ENCODE peak calls at places on chromosome 13, in four cellular contexts. Q is HepG2, N is WTC11, O is K562. G is an unnamed sample.

GRCh38 chr13:37068962-37069361 is 9.5 kb upstream of the SUPT20H start:
- DNase-seq in Q (no peak), N (no peak), O (no peak), G (no peak)

GRCh38 chr13:20191311-20191901 is 1.3 kb downstream of the GJB2 start:
- DNase-seq in Q (no peak), N (no peak), O (no peak), G (no peak)

GRCh38 chr13:51663980-51664957 is 80.0 kb downstream of the WDFY2 start:
- DNase-seq in Q (no peak), N (no peak), O (no peak), G (no peak)

GRCh38 chr13:73717632-73718031 is 416.6 kb downstream of the KLF12 start:
- DNase-seq in Q (no peak), N (no peak), O (no peak), G (no peak)

GRCh38 chr13:33057019-33057785 is 41.0 kb downstream of the KL start:
- DNase-seq in Q (peak; percentile 29), N (no peak), O (no peak), G (peak; percentile 45)

GRCh38 chr13:78137404-78138142 is 218.9 kb upstream of the EDNRB start:
- DNase-seq in Q (peak; percentile 58), N (peak; percentile 46), O (peak; percentile 9), G (peak; percentile 83)

GRCh38 chr13:30725331-30726085 is 9.8 kb upstream of the ALOX5AP start:
- DNase-seq in Q (no peak), N (no peak), O (no peak), G (no peak)

GRCh38 chr13:18921063-18921462 is 260.6 kb downstream of the TUBA3C start:
- DNase-seq in Q (no peak), N (no peak), O (peak; percentile 27), G (no peak)

GRCh38 chr13:25881136-25881926 is 170.5 kb downstream of the SHISA2 start:
- DNase-seq in Q (no peak), N (no peak), O (no peak), G (no peak)

GRCh38 chr13:34748078-34748477 is 194.0 kb upstream of the NBEA start:
- DNase-seq in Q (no peak), N (no peak), O (no peak), G (no peak)

GRCh38 chr13:46369506-46370268 is 17.4 kb downstream of the RUBCNL start:
- DNase-seq in Q (no peak), N (no peak), O (no peak), G (no peak)

GRCh38 chr13:101144808-101145419 is 271.4 kb downstream of the NALCN start:
- DNase-seq in Q (peak; percentile 38), N (no peak), O (peak; percentile 28), G (no peak)

GRCh38 chr13:24540236-24541126 is 27.9 kb upstream of the PARP4 start:
- DNase-seq in Q (peak; percentile 2), N (peak; percentile 78), O (peak; percentile 7), G (peak; percentile 5)

GRCh38 chr13:73730014-73730413 is 404.2 kb downstream of the KLF12 start:
- DNase-seq in Q (no peak), N (no peak), O (no peak), G (no peak)

GRCh38 chr13:73993661-73994060 is 140.5 kb downstream of the KLF12 start:
- DNase-seq in Q (no peak), N (no peak), O (no peak), G (no peak)

GRCh38 chr13:113860051-113860471 is 3.8 kb downstream of the GAS6 start:
- DNase-seq in Q (peak; percentile 34), N (peak; percentile 39), O (no peak), G (no peak)

GRCh38 chr13:113861433-113862030 is 2.3 kb downstream of the GAS6 start:
- DNase-seq in Q (no peak), N (no peak), O (no peak), G (no peak)

GRCh38 chr13:113860579-113861432 is 3.1 kb downstream of the GAS6 start:
- DNase-seq in Q (no peak), N (peak; percentile 80), O (peak; percentile 72), G (no peak)

GRCh38 chr13:113857531-113858195 is 6.2 kb downstream of the GAS6 start:
- DNase-seq in Q (no peak), N (no peak), O (no peak), G (no peak)

GRCh38 chr13:113859311-113860050 is 4.4 kb downstream of the GAS6 start:
- DNase-seq in Q (no peak), N (peak; percentile 8), O (no peak), G (no peak)
- TF ChIP-seq ELF4 in Q (no peak), N (no peak), O (no peak), G (no peak)

GRCh38 chr13:59950201-59950730 is 213.5 kb downstream of the DIAPH3 start:
- DNase-seq in Q (no peak), N (no peak), O (no peak), G (no peak)

GRCh38 chr13:59948686-59949085 is 215.0 kb downstream of the DIAPH3 start:
- DNase-seq in Q (no peak), N (no peak), O (no peak), G (no peak)

GRCh38 chr13:59946924-59947323 is 216.8 kb downstream of the DIAPH3 start:
- DNase-seq in Q (no peak), N (no peak), O (no peak), G (no peak)

DNA sequence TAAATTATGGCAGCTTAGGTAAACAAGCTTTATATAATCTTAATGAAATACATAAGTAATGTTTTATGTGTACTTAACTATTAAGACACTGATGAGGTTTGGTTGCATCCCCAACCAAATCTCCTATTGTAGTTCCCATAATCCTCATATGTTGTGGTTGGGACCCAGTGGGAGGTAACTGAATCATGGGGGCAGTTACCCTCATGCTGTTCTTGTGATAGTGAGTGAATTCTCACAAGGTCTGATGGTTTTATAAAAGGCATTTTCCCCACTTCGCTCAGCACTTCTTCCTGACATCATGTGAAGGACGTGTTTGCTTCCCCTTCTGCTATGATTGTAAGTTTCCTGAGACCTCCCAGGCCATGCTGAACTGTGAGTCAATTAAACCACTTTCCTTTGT is 212.7 kb downstream of the DIAPH3 start:
- DNase-seq in Q (no peak), N (no peak), O (no peak), G (no peak)
- TF ChIP-seq ELF4 in Q (no peak), N (no peak), O (no peak), G (no peak)

DNA sequence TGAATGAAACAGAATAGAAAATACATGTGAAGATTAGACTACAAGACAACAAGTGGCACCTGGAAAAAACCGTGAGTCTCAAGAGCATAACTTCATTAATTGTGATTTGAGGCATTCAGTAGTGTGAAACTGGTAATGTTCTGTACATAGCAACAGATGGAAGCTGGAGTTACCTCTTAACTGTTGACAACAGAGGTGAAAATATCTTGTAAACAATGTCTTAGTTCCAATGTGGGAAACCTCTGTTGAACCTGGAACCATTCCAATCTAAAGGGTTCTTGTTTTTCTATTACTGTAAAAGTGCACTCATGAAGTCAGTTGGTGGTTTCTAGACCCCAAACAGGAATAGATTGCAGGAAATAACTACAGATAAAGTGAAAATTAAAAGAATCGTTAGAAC is 728.4 kb downstream of the SLITRK1 start:
- DNase-seq in Q (no peak), N (no peak), O (no peak), G (no peak)
- TF ChIP-seq ELF4 in Q (no peak), N (no peak), O (no peak), G (no peak)

DNA sequence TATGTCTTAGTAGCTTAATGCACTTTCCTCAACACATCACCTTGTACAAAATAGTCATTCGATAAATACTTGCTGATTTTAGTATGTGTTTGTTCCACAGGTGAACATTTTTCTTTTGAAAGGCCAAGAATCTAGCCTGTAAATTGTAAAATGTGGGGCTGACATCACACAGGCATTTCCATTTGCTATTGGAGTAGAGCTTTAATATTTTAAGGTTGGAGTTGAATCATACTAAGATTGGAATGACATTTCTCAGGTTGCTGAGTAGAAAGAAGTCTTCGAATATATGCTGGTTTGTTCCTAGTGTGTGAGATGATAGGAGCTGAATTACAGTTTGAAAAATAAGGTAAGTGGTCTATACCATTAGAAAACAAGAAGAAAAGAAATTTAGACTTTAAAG is 112.3 kb upstream of the FRY start:
- DNase-seq in Q (no peak), N (no peak), O (no peak), G (no peak)
- TF ChIP-seq ELF4 in Q (no peak), N (no peak), O (no peak), G (no peak)

DNA sequence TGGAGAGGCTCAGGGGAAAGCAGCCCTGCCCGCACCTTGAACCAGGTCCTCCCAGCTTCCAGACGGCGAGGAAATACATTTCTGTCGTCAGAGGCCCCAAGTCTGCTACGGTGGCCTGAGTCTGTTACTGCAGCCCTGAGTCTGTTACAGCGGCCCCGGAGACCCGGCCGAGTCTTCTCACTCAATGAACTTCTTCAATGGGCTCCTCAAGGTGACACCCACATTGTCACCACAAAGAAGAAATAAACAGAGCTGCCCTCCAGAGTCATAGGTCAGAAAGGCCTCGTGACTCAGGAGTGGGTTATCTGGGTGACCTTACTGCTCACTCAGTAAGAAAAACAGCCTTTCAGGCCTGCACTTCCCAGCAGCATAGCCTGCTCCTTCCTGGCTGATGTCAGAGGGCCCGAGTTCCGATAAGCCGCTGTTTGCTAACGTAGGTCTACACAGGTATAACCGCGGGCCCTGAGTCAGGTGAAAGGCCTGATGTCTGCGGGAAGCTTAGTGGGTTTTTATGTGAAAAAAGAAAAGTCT is 66.9 kb upstream of the TM9SF2 start:
- DNase-seq in Q (peak; percentile 17), N (peak; percentile 53), O (peak; percentile 68), G (no peak)
- TF ChIP-seq ELF4 in Q (no peak), N (no peak), O (no peak), G (no peak)

GRCh38 chr13:99467764-99468163 is 33.5 kb upstream of the TM9SF2 start:
- DNase-seq in Q (no peak), N (no peak), O (no peak), G (no peak)
- TF ChIP-seq ELF4 in Q (no peak), N (no peak), O (no peak), G (no peak)

DNA sequence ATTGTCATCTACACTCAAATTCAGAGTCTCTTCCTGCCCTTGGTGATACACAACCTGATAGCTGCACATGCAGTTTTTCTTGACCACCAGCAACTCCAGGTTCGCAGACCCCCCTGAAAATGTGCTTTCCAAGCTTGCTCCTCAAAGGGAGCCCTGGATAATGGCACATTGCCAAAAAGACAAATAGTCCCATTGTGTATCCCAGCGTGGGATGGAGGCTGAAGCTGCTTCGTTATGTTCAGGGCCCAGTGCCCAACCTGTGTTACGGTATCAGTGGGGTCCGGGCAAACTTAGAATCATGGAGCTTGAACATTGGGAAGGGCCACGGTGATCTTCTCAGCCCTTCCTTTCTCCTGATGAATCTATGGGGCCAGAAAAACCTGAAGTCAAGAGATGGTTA is 173.0 kb downstream of the TEX29 start:
- DNase-seq in Q (no peak), N (no peak), O (no peak), G (no peak)
- TF ChIP-seq ELF4 in Q (no peak), N (no peak), O (no peak), G (no peak)

DNA sequence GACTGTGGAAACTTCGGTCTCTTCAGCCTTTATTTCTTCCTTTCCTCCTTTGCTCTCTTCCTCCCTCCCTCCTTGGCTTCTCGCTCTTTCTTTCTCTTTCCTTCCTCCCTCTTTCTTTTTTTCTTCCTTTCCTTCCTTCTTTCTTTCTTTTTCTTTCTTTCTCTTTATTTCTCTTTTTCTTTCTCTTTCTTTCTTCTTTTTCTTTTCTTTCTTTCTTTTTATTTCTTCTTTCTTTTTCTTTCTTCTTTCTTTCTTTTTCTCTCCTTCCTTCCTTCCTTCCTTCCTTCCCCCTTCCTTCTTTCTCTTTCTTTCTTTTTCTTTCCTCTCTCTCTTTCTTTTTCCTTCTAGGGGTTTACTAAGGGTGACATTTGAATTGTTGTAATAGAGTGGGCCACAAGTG is 290.2 kb upstream of the MAB21L1 start:
- DNase-seq in Q (no peak), N (no peak), O (no peak), G (no peak)
- TF ChIP-seq ELF4 in Q (no peak), N (no peak), O (no peak), G (no peak)

GRCh38 chr13:111864566-111864965 is 202.4 kb upstream of the SOX1 start:
- DNase-seq in Q (no peak), N (no peak), O (no peak), G (no peak)
- TF ChIP-seq ELF4 in Q (no peak), N (no peak), O (no peak), G (no peak)

G was measured in HEK293T.